ENCODE peak calls at places on chromosome X, in eight cellular contexts. One of them, this sample, is unnamed.

GRCh38 chrX:110146521-110146920 is 143.6 kb downstream of the TMEM164 start:
- DNase-seq in GM12864: no peak
- DNase-seq in prostate gland: peak; percentile 8
- DNase-seq in ELR: peak; percentile 67
- DNase-seq in RWPE1: peak; percentile 41
- DNase-seq in T-helper 9 cell: no peak
- DNase-seq in NCI-H774: peak; percentile 17
- DNase-seq in naive thymus-derived CD8-positive, alpha-beta T cell: peak; percentile 36
- DNase-seq in this sample: peak; percentile 51

GRCh38 chrX:12741416-12741815 is 49.8 kb upstream of the PRPS2 start:
- DNase-seq in GM12864: no peak
- DNase-seq in prostate gland: peak; percentile 66
- DNase-seq in ELR: no peak
- DNase-seq in RWPE1: peak; percentile 50
- DNase-seq in T-helper 9 cell: no peak
- DNase-seq in NCI-H774: no peak
- DNase-seq in naive thymus-derived CD8-positive, alpha-beta T cell: no peak
- DNase-seq in this sample: no peak

GRCh38 chrX:100207331-100208024 is 202.6 kb downstream of the PCDH19 start:
- DNase-seq in GM12864: no peak
- DNase-seq in prostate gland: no peak
- DNase-seq in ELR: no peak
- DNase-seq in RWPE1: no peak
- DNase-seq in T-helper 9 cell: no peak
- DNase-seq in NCI-H774: no peak
- DNase-seq in naive thymus-derived CD8-positive, alpha-beta T cell: no peak
- DNase-seq in this sample: no peak

GRCh38 chrX:31606796-31607195 is 535.0 kb upstream of the FTHL17 start:
- DNase-seq in GM12864: no peak
- DNase-seq in prostate gland: no peak
- DNase-seq in ELR: peak; percentile 44
- DNase-seq in RWPE1: peak; percentile 3
- DNase-seq in T-helper 9 cell: no peak
- DNase-seq in NCI-H774: no peak
- DNase-seq in naive thymus-derived CD8-positive, alpha-beta T cell: no peak
- DNase-seq in this sample: no peak

GRCh38 chrX:20237864-20238263 is 28.8 kb downstream of the RPS6KA3 start:
- DNase-seq in GM12864: no peak
- DNase-seq in prostate gland: no peak
- DNase-seq in ELR: peak; percentile 58
- DNase-seq in RWPE1: no peak
- DNase-seq in T-helper 9 cell: no peak
- DNase-seq in NCI-H774: no peak
- DNase-seq in naive thymus-derived CD8-positive, alpha-beta T cell: no peak
- DNase-seq in this sample: peak; percentile 14

GRCh38 chrX:51461053-51462050 is 35.0 kb downstream of the NUDT11 start:
- DNase-seq in GM12864: peak; percentile 2
- DNase-seq in prostate gland: no peak
- DNase-seq in ELR: peak; percentile 27
- DNase-seq in RWPE1: peak; percentile 1
- DNase-seq in T-helper 9 cell: no peak
- DNase-seq in NCI-H774: no peak
- DNase-seq in naive thymus-derived CD8-positive, alpha-beta T cell: peak; percentile 51
- DNase-seq in this sample: peak; percentile 7

GRCh38 chrX:31190221-31190975 is 118.6 kb upstream of the FTHL17 start:
- DNase-seq in GM12864: no peak
- DNase-seq in prostate gland: no peak
- DNase-seq in ELR: no peak
- DNase-seq in RWPE1: no peak
- DNase-seq in T-helper 9 cell: no peak
- DNase-seq in NCI-H774: no peak
- DNase-seq in naive thymus-derived CD8-positive, alpha-beta T cell: no peak
- DNase-seq in this sample: no peak

GRCh38 chrX:112857478-112857878 is 16.8 kb upstream of the AMOT start:
- DNase-seq in GM12864: no peak
- DNase-seq in prostate gland: no peak
- DNase-seq in ELR: no peak
- DNase-seq in RWPE1: no peak
- DNase-seq in T-helper 9 cell: no peak
- DNase-seq in NCI-H774: no peak
- DNase-seq in naive thymus-derived CD8-positive, alpha-beta T cell: no peak
- DNase-seq in this sample: no peak

GRCh38 chrX:14030248-14030592 is 528 bp upstream of the GEMIN8 start:
- DNase-seq in GM12864: no peak
- DNase-seq in prostate gland: no peak
- DNase-seq in ELR: peak; percentile 58
- DNase-seq in RWPE1: no peak
- DNase-seq in T-helper 9 cell: no peak
- DNase-seq in NCI-H774: no peak
- DNase-seq in naive thymus-derived CD8-positive, alpha-beta T cell: no peak
- DNase-seq in this sample: peak; percentile 34

GRCh38 chrX:71515039-71515398 is 17.9 kb upstream of the OGT start:
- DNase-seq in GM12864: no peak
- DNase-seq in prostate gland: no peak
- DNase-seq in ELR: no peak
- DNase-seq in RWPE1: no peak
- DNase-seq in T-helper 9 cell: no peak
- DNase-seq in NCI-H774: no peak
- DNase-seq in naive thymus-derived CD8-positive, alpha-beta T cell: no peak
- DNase-seq in this sample: peak; percentile 3

GRCh38 chrX:44036336-44036735 is 63.1 kb upstream of the NDP start:
- DNase-seq in GM12864: no peak
- DNase-seq in prostate gland: no peak
- DNase-seq in ELR: peak; percentile 33
- DNase-seq in RWPE1: no peak
- DNase-seq in T-helper 9 cell: no peak
- DNase-seq in NCI-H774: no peak
- DNase-seq in naive thymus-derived CD8-positive, alpha-beta T cell: no peak
- DNase-seq in this sample: peak; percentile 76

GRCh38 chrX:85114776-85115175 is 111.1 kb downstream of the APOOL start:
- DNase-seq in GM12864: no peak
- DNase-seq in prostate gland: no peak
- DNase-seq in ELR: peak; percentile 1
- DNase-seq in RWPE1: no peak
- DNase-seq in T-helper 9 cell: no peak
- DNase-seq in NCI-H774: no peak
- DNase-seq in naive thymus-derived CD8-positive, alpha-beta T cell: no peak
- DNase-seq in this sample: no peak

GRCh38 chrX:15790766-15791380 is 589 bp downstream of the ZRSR2 start:
- DNase-seq in GM12864: no peak
- DNase-seq in prostate gland: no peak
- DNase-seq in ELR: peak; percentile 2
- DNase-seq in RWPE1: peak; percentile 0
- DNase-seq in T-helper 9 cell: no peak
- DNase-seq in NCI-H774: no peak
- DNase-seq in naive thymus-derived CD8-positive, alpha-beta T cell: no peak
- DNase-seq in this sample: no peak

GRCh38 chrX:46260502-46260901 is 284.7 kb downstream of the ZNF674 start:
- DNase-seq in GM12864: no peak
- DNase-seq in prostate gland: no peak
- DNase-seq in ELR: peak; percentile 0
- DNase-seq in RWPE1: peak; percentile 69
- DNase-seq in T-helper 9 cell: no peak
- DNase-seq in NCI-H774: no peak
- DNase-seq in naive thymus-derived CD8-positive, alpha-beta T cell: no peak
- DNase-seq in this sample: no peak

GRCh38 chrX:40469316-40469715 is 111.5 kb upstream of the ATP6AP2 start:
- DNase-seq in GM12864: no peak
- DNase-seq in prostate gland: peak; percentile 25
- DNase-seq in ELR: no peak
- DNase-seq in RWPE1: no peak
- DNase-seq in T-helper 9 cell: no peak
- DNase-seq in NCI-H774: no peak
- DNase-seq in naive thymus-derived CD8-positive, alpha-beta T cell: no peak
- DNase-seq in this sample: no peak

GRCh38 chrX:20317873-20318272 is 51.2 kb upstream of the RPS6KA3 start:
- DNase-seq in GM12864: no peak
- DNase-seq in prostate gland: no peak
- DNase-seq in ELR: no peak
- DNase-seq in RWPE1: no peak
- DNase-seq in T-helper 9 cell: no peak
- DNase-seq in NCI-H774: no peak
- DNase-seq in naive thymus-derived CD8-positive, alpha-beta T cell: no peak
- DNase-seq in this sample: peak; percentile 6

GRCh38 chrX:30935985-30936384 is 46.9 kb upstream of the TAB3 start:
- DNase-seq in GM12864: no peak
- DNase-seq in prostate gland: no peak
- DNase-seq in ELR: peak; percentile 36
- DNase-seq in RWPE1: peak; percentile 11
- DNase-seq in T-helper 9 cell: no peak
- DNase-seq in NCI-H774: no peak
- DNase-seq in naive thymus-derived CD8-positive, alpha-beta T cell: no peak
- DNase-seq in this sample: peak; percentile 28

GRCh38 chrX:149267878-149268813 is 237.0 kb downstream of the IDS start:
- DNase-seq in GM12864: no peak
- DNase-seq in prostate gland: no peak
- DNase-seq in ELR: no peak
- DNase-seq in RWPE1: no peak
- DNase-seq in T-helper 9 cell: no peak
- DNase-seq in NCI-H774: no peak
- DNase-seq in naive thymus-derived CD8-positive, alpha-beta T cell: no peak
- DNase-seq in this sample: no peak

GRCh38 chrX:154477891-154478477 is 1.1 kb downstream of the LAGE3 start:
- DNase-seq in GM12864: no peak
- DNase-seq in prostate gland: no peak
- DNase-seq in ELR: no peak
- DNase-seq in RWPE1: no peak
- DNase-seq in T-helper 9 cell: no peak
- DNase-seq in NCI-H774: no peak
- DNase-seq in naive thymus-derived CD8-positive, alpha-beta T cell: no peak
- DNase-seq in this sample: no peak

GRCh38 chrX:134184936-134185335 is 52.0 kb upstream of the CCDC160 start:
- DNase-seq in GM12864: no peak
- DNase-seq in prostate gland: no peak
- DNase-seq in ELR: no peak
- DNase-seq in RWPE1: no peak
- DNase-seq in T-helper 9 cell: no peak
- DNase-seq in NCI-H774: no peak
- DNase-seq in naive thymus-derived CD8-positive, alpha-beta T cell: no peak
- DNase-seq in this sample: no peak

GRCh38 chrX:134171661-134172587 is 65.1 kb upstream of the CCDC160 start:
- DNase-seq in GM12864: no peak
- DNase-seq in prostate gland: peak; percentile 35
- DNase-seq in ELR: no peak
- DNase-seq in RWPE1: peak; percentile 0
- DNase-seq in T-helper 9 cell: no peak
- DNase-seq in NCI-H774: no peak
- DNase-seq in naive thymus-derived CD8-positive, alpha-beta T cell: peak; percentile 24
- DNase-seq in this sample: no peak

GRCh38 chrX:153922932-153923857 is 2.9 kb downstream of the ARHGAP4 start:
- DNase-seq in GM12864: no peak
- DNase-seq in prostate gland: peak; percentile 65
- DNase-seq in ELR: peak; percentile 63
- DNase-seq in RWPE1: no peak
- DNase-seq in T-helper 9 cell: no peak
- DNase-seq in NCI-H774: no peak
- DNase-seq in naive thymus-derived CD8-positive, alpha-beta T cell: no peak
- DNase-seq in this sample: peak; percentile 60

GRCh38 chrX:2894885-2895292 is 34.2 kb downstream of the ARSD start:
- DNase-seq in GM12864: no peak
- DNase-seq in prostate gland: peak; percentile 56
- DNase-seq in ELR: peak; percentile 4
- DNase-seq in RWPE1: peak; percentile 20
- DNase-seq in T-helper 9 cell: no peak
- DNase-seq in NCI-H774: no peak
- DNase-seq in naive thymus-derived CD8-positive, alpha-beta T cell: no peak
- DNase-seq in this sample: peak; percentile 53

GRCh38 chrX:145751943-145752342 is 65.7 kb upstream of the SLITRK2 start:
- DNase-seq in GM12864: no peak
- DNase-seq in prostate gland: no peak
- DNase-seq in ELR: no peak
- DNase-seq in RWPE1: no peak
- DNase-seq in T-helper 9 cell: no peak
- DNase-seq in NCI-H774: no peak
- DNase-seq in naive thymus-derived CD8-positive, alpha-beta T cell: no peak
- DNase-seq in this sample: no peak

GRCh38 chrX:125203737-125204578 is 115.7 kb upstream of the TEX13C start:
- DNase-seq in GM12864: no peak
- DNase-seq in prostate gland: peak; percentile 6
- DNase-seq in ELR: no peak
- DNase-seq in RWPE1: no peak
- DNase-seq in T-helper 9 cell: no peak
- DNase-seq in NCI-H774: peak; percentile 67
- DNase-seq in naive thymus-derived CD8-positive, alpha-beta T cell: no peak
- DNase-seq in this sample: no peak

GRCh38 chrX:110992611-110993010 is 103.4 kb upstream of the PAK3 start:
- DNase-seq in GM12864: no peak
- DNase-seq in prostate gland: no peak
- DNase-seq in ELR: peak; percentile 43
- DNase-seq in RWPE1: peak; percentile 45
- DNase-seq in T-helper 9 cell: peak; percentile 7
- DNase-seq in NCI-H774: peak; percentile 21
- DNase-seq in naive thymus-derived CD8-positive, alpha-beta T cell: no peak
- DNase-seq in this sample: peak; percentile 2

GRCh38 chrX:19381326-19381725 is 37.6 kb downstream of the PDHA1 start:
- DNase-seq in GM12864: no peak
- DNase-seq in prostate gland: no peak
- DNase-seq in ELR: no peak
- DNase-seq in RWPE1: no peak
- DNase-seq in T-helper 9 cell: no peak
- DNase-seq in NCI-H774: no peak
- DNase-seq in naive thymus-derived CD8-positive, alpha-beta T cell: no peak
- DNase-seq in this sample: no peak

GRCh38 chrX:40173662-40174593 is 76.2 kb upstream of the BCOR start:
- DNase-seq in GM12864: no peak
- DNase-seq in prostate gland: peak; percentile 61
- DNase-seq in ELR: peak; percentile 41
- DNase-seq in RWPE1: no peak
- DNase-seq in T-helper 9 cell: no peak
- DNase-seq in NCI-H774: peak; percentile 64
- DNase-seq in naive thymus-derived CD8-positive, alpha-beta T cell: peak; percentile 38
- DNase-seq in this sample: peak; percentile 26

GRCh38 chrX:10077425-10078188 is 79.2 kb upstream of the CLCN4 start:
- DNase-seq in GM12864: no peak
- DNase-seq in prostate gland: no peak
- DNase-seq in ELR: peak; percentile 63
- DNase-seq in RWPE1: peak; percentile 35
- DNase-seq in T-helper 9 cell: no peak
- DNase-seq in NCI-H774: no peak
- DNase-seq in naive thymus-derived CD8-positive, alpha-beta T cell: peak; percentile 11
- DNase-seq in this sample: peak; percentile 9

GRCh38 chrX:71671043-71671829 is 3.9 kb downstream of the LOC101059915 start:
- DNase-seq in GM12864: no peak
- DNase-seq in prostate gland: no peak
- DNase-seq in ELR: no peak
- DNase-seq in RWPE1: no peak
- DNase-seq in T-helper 9 cell: no peak
- DNase-seq in NCI-H774: no peak
- DNase-seq in naive thymus-derived CD8-positive, alpha-beta T cell: no peak
- DNase-seq in this sample: no peak

GRCh38 chrX:115362334-115363095 is 73.0 kb downstream of the LUZP4 start:
- DNase-seq in GM12864: no peak
- DNase-seq in prostate gland: no peak
- DNase-seq in ELR: peak; percentile 16
- DNase-seq in RWPE1: no peak
- DNase-seq in T-helper 9 cell: no peak
- DNase-seq in NCI-H774: no peak
- DNase-seq in naive thymus-derived CD8-positive, alpha-beta T cell: no peak
- DNase-seq in this sample: peak; percentile 2

GRCh38 chrX:148417934-148418333 is 82.5 kb upstream of the AFF2 start:
- DNase-seq in GM12864: no peak
- DNase-seq in prostate gland: no peak
- DNase-seq in ELR: no peak
- DNase-seq in RWPE1: no peak
- DNase-seq in T-helper 9 cell: no peak
- DNase-seq in NCI-H774: no peak
- DNase-seq in naive thymus-derived CD8-positive, alpha-beta T cell: no peak
- DNase-seq in this sample: no peak

GRCh38 chrX:64093761-64094160 is 111.7 kb downstream of the AMER1 start:
- DNase-seq in GM12864: no peak
- DNase-seq in prostate gland: no peak
- DNase-seq in ELR: peak; percentile 25
- DNase-seq in RWPE1: no peak
- DNase-seq in T-helper 9 cell: no peak
- DNase-seq in NCI-H774: no peak
- DNase-seq in naive thymus-derived CD8-positive, alpha-beta T cell: no peak
- DNase-seq in this sample: peak; percentile 20

GRCh38 chrX:150158554-150159332 is 204.4 kb upstream of the MAMLD1 start:
- DNase-seq in GM12864: no peak
- DNase-seq in prostate gland: no peak
- DNase-seq in ELR: no peak
- DNase-seq in RWPE1: no peak
- DNase-seq in T-helper 9 cell: no peak
- DNase-seq in NCI-H774: no peak
- DNase-seq in naive thymus-derived CD8-positive, alpha-beta T cell: no peak
- DNase-seq in this sample: no peak